ENCODE peak calls at places on chromosome 4, in six cellular contexts. D is IMR-90, C is GM12878, E is HepG2, H is A549, V is K562. B is an unnamed sample.

GRCh38 chr4:123121241-123121907 is 199.0 kb upstream of the NUDT6 start:
- DNase-seq in D (peak; percentile 73), C (no peak), H (peak; percentile 39), E (peak; percentile 69), V (no peak), B (no peak)

GRCh38 chr4:76539979-76540378 is 105.0 kb downstream of the SHROOM3 start:
- DNase-seq in D (no peak), C (no peak), V (no peak), E (no peak), H (no peak), B (no peak)

GRCh38 chr4:151324449-151325319 is 721 bp downstream of the SH3D19 start:
- DNase-seq in C (no peak), V (no peak), E (peak; percentile 99), D (peak; percentile 47), H (peak; percentile 80), B (peak; percentile 64)

GRCh38 chr4:149173241-149174013 is 642.2 kb downstream of the IQCM start:
- DNase-seq in D (peak; percentile 65), E (no peak), H (no peak), C (no peak), V (no peak), B (no peak)

GRCh38 chr4:144591401-144591800 is 54.6 kb upstream of the HHIP start:
- DNase-seq in D (peak; percentile 89), C (no peak), V (no peak), H (peak; percentile 48), E (no peak), B (no peak)

GRCh38 chr4:8639777-8640720 is 47.5 kb downstream of the CPZ start:
- DNase-seq in C (no peak), H (no peak), D (no peak), E (no peak), V (no peak), B (no peak)

GRCh38 chr4:41106081-41106480 is 108.3 kb downstream of the APBB2 start:
- DNase-seq in E (no peak), D (no peak), H (no peak), V (no peak), C (no peak), B (no peak)

GRCh38 chr4:5082381-5082780 is 31.1 kb downstream of the STK32B start:
- DNase-seq in V (no peak), H (no peak), D (no peak), E (no peak), C (no peak), B (no peak)

GRCh38 chr4:10974371-10974770 is 289.8 kb upstream of the CLNK start:
- DNase-seq in H (no peak), D (no peak), V (no peak), E (no peak), C (no peak), B (no peak)

GRCh38 chr4:38313175-38313574 is 350.8 kb upstream of the KLF3 start:
- DNase-seq in H (no peak), E (no peak), V (no peak), D (no peak), C (no peak), B (no peak)

GRCh38 chr4:86223472-86223871 is 136.4 kb downstream of the MAPK10 start:
- DNase-seq in H (peak; percentile 60), E (peak; percentile 38), C (no peak), V (peak; percentile 24), D (peak; percentile 13), B (peak; percentile 11)

GRCh38 chr4:25098964-25099843 is 61.0 kb downstream of the SEPSECS start:
- DNase-seq in D (peak; percentile 63), C (no peak), V (peak; percentile 27), E (no peak), H (peak; percentile 5), B (peak; percentile 43)

GRCh38 chr4:48079972-48080391 is 54.1 kb downstream of the TXK start:
- DNase-seq in C (no peak), E (no peak), V (no peak), D (no peak), H (peak; percentile 50), B (no peak)

GRCh38 chr4:163558539-163559044 is 64.1 kb downstream of the TMA16 start:
- DNase-seq in E (no peak), D (no peak), H (no peak), C (no peak), V (no peak), B (no peak)

GRCh38 chr4:1354136-1354982 is 7.4 kb downstream of the UVSSA start:
- DNase-seq in E (no peak), C (no peak), D (no peak), H (no peak), V (no peak), B (no peak)

GRCh38 chr4:76984127-76984526 is 34.6 kb downstream of the SEPTIN11 start:
- DNase-seq in V (peak; percentile 17), H (no peak), C (peak; percentile 40), D (peak; percentile 69), E (peak; percentile 10), B (peak; percentile 39)

GRCh38 chr4:76035799-76036389 is at the start of gene CXCL11:
- DNase-seq in D (peak; percentile 26), V (no peak), H (no peak), E (no peak), C (no peak), B (no peak)

GRCh38 chr4:65799513-65799912 is 129.2 kb upstream of the EPHA5 start:
- DNase-seq in D (no peak), C (no peak), V (no peak), H (no peak), E (no peak), B (no peak)

DNA sequence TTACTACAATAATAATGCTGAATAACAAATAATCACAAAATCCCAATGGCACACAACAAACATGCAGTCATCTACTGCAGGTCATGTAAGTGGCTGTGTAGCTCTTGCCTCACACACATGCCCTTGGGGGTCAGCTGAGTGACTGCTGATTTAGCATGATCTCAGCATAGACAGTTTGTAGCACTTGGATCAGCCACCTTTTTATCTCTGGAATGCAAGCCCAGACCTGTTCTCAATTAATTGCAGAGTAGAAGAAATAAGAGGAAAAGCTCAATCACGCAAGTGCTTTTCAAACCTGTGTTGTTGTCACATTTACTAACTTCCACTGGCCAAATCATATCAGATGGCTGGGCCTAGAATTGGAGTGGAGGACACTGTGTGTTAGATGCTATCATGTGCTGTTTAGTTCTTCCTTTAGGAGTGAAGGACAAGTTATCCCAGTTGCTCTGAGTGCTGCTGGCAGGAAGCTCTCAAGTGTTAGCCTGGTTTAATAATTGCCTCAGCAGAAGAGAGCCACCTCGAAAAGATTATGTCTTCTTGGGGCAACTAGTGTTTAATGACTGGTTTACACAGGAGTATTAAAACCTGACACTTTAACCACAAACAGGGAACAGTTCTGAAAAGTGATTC is 128.3 kb upstream of the EPHA5 start:
- DNase-seq in E (no peak), D (no peak), C (no peak), V (no peak), H (no peak), B (no peak)
- TF ChIP-seq SMC3 in E (no peak), D (no peak), C (no peak), V (no peak), H (no peak), B (no peak)

DNA sequence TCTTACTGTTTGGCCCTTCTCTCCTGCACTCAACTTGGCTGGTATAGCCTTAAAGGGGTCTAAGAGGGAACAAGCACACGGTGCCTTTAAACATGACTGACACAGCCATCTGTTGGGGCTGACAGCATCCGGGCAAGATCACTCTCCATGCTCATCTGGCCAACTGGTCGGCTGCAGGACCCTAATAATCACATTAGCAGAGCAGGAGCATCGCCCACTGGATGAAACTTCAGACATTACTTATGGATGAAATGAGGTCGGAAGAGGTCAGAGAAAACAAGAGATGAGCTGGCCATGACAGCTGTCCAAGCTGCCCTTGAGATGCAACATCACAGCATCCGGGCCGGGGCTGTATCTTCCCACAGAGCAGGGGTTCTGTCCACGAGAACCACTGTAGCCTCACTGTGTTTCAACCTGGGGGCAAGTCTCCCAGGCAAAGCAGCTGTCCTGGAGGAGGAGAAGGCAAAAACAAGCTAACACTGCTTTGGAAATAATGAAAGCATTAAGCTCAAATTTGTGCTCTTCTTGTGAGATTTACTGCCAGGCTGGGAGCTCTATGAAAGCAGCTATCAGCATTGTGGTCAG is 94.4 kb upstream of the TTC29 start:
- DNase-seq in V (no peak), C (no peak), H (no peak), E (no peak), D (no peak), B (peak; percentile 44)
- TF ChIP-seq SMC3 in V (no peak), C (no peak), H (no peak), E (no peak), D (no peak), B (no peak)

GRCh38 chr4:109332926-109333464 is 30.5 kb upstream of the COL25A1 start:
- DNase-seq in V (peak; percentile 19), C (no peak), E (no peak), H (no peak), D (no peak), B (no peak)
- TF ChIP-seq SMC3 in V (peak; percentile 77), C (peak; percentile 40), E (no peak), H (no peak), D (peak; percentile 30), B (no peak)

GRCh38 chr4:126137782-126138170 is 823.0 kb downstream of the FAT4 start:
- DNase-seq in E (no peak), D (no peak), H (no peak), V (no peak), C (no peak), B (no peak)
- TF ChIP-seq SMC3 in E (no peak), D (no peak), H (no peak), V (no peak), C (no peak), B (no peak)

GRCh38 chr4:140426610-140427103 is 791 bp downstream of the CLGN start:
- DNase-seq in D (no peak), V (peak; percentile 9), H (no peak), C (no peak), E (peak; percentile 3), B (peak; percentile 74)
- TF ChIP-seq SMC3 in D (no peak), V (no peak), H (no peak), C (no peak), E (no peak), B (no peak)

GRCh38 chr4:105630670-105631655 is 77.5 kb downstream of the INTS12 start:
- DNase-seq in D (no peak), V (no peak), E (no peak), H (no peak), C (no peak), B (no peak)

GRCh38 chr4:105624530-105624929 is 72.1 kb downstream of the ARHGEF38 start:
- DNase-seq in E (no peak), H (no peak), V (no peak), D (peak; percentile 40), C (no peak), B (no peak)

GRCh38 chr4:105626846-105627245 is 74.4 kb downstream of the ARHGEF38 start:
- DNase-seq in D (no peak), H (no peak), E (no peak), V (no peak), C (no peak), B (no peak)

GRCh38 chr4:105625214-105625613 is 72.8 kb downstream of the ARHGEF38 start:
- DNase-seq in D (no peak), H (no peak), V (no peak), E (no peak), C (no peak), B (no peak)

GRCh38 chr4:105627620-105628019 is 75.2 kb downstream of the ARHGEF38 start:
- DNase-seq in D (no peak), H (no peak), E (no peak), V (no peak), C (no peak), B (no peak)
- TF ChIP-seq SMC3 in D (no peak), H (no peak), E (no peak), V (no peak), C (no peak), B (no peak)

GRCh38 chr4:3257691-3258482 is 8.9 kb downstream of the MSANTD1 start:
- DNase-seq in D (peak; percentile 74), V (no peak), E (no peak), C (peak; percentile 7), H (no peak), B (no peak)
- TF ChIP-seq SMC3 in D (no peak), V (no peak), E (no peak), C (no peak), H (no peak), B (no peak)

B was measured in SK-N-SH.